ENCODE peak calls at places on chromosomes 2 and 18, in four cellular contexts. One of them, this sample, is unnamed.

GRCh38 chr2:47907097-47907781 is 941 bp upstream of the FBXO11 start:
- DNase-seq in pulmonary artery endothelial cell: no peak
- DNase-seq in M059J: no peak
- DNase-seq in HuH-7.5: no peak
- DNase-seq in this sample: no peak

GRCh38 chr2:241809383-241810303 is 650 bp downstream of the NEU4 start:
- DNase-seq in pulmonary artery endothelial cell: no peak
- DNase-seq in HuH-7.5: peak; percentile 36
- DNase-seq in M059J: no peak
- DNase-seq in this sample: no peak

GRCh38 chr2:130987519-130988425 is 105.5 kb downstream of the FAM168B start:
- DNase-seq in HuH-7.5: no peak
- DNase-seq in M059J: no peak
- DNase-seq in pulmonary artery endothelial cell: no peak
- DNase-seq in this sample: no peak

GRCh38 chr2:239932881-239933735 is 92.0 kb downstream of the NDUFA10 start:
- DNase-seq in HuH-7.5: no peak
- DNase-seq in M059J: no peak
- DNase-seq in pulmonary artery endothelial cell: no peak
- DNase-seq in this sample: no peak

GRCh38 chr2:28821295-28821958 is 10.8 kb downstream of the SPDYA start:
- DNase-seq in HuH-7.5: peak; percentile 18
- DNase-seq in M059J: peak; percentile 56
- DNase-seq in pulmonary artery endothelial cell: no peak
- DNase-seq in this sample: peak; percentile 88

GRCh38 chr2:227848586-227848985 is 22.8 kb upstream of the DAW1 start:
- DNase-seq in M059J: no peak
- DNase-seq in pulmonary artery endothelial cell: no peak
- DNase-seq in HuH-7.5: no peak
- DNase-seq in this sample: no peak

GRCh38 chr2:12251121-12251520 is 465.6 kb upstream of the TRIB2 start:
- DNase-seq in pulmonary artery endothelial cell: no peak
- DNase-seq in M059J: peak; percentile 15
- DNase-seq in HuH-7.5: no peak
- DNase-seq in this sample: no peak

GRCh38 chr2:29660216-29660615 is 261.2 kb downstream of the ALK start:
- DNase-seq in M059J: no peak
- DNase-seq in HuH-7.5: no peak
- DNase-seq in pulmonary artery endothelial cell: no peak
- DNase-seq in this sample: no peak

GRCh38 chr18:79507076-79507545 is 111.4 kb downstream of the NFATC1 start:
- DNase-seq in HuH-7.5: no peak
- DNase-seq in pulmonary artery endothelial cell: peak; percentile 79
- DNase-seq in M059J: peak; percentile 27
- DNase-seq in this sample: no peak

GRCh38 chr2:32647180-32647651 is 19.4 kb downstream of the TTC27 start:
- DNase-seq in HuH-7.5: no peak
- DNase-seq in pulmonary artery endothelial cell: no peak
- DNase-seq in M059J: peak; percentile 2
- DNase-seq in this sample: no peak

GRCh38 chr2:112762276-112762675 is 2.1 kb downstream of the CKAP2L start:
- DNase-seq in pulmonary artery endothelial cell: no peak
- DNase-seq in HuH-7.5: no peak
- DNase-seq in M059J: no peak
- DNase-seq in this sample: no peak

GRCh38 chr2:214138779-214139178 is 272.1 kb upstream of the VWC2L start:
- DNase-seq in pulmonary artery endothelial cell: no peak
- DNase-seq in M059J: no peak
- DNase-seq in HuH-7.5: no peak
- DNase-seq in this sample: no peak

GRCh38 chr18:58785171-58785805 is 79.4 kb upstream of the ZNF532 start:
- DNase-seq in pulmonary artery endothelial cell: no peak
- DNase-seq in HuH-7.5: no peak
- DNase-seq in M059J: peak; percentile 99
- DNase-seq in this sample: peak; percentile 98

GRCh38 chr2:125280276-125280675 is 1255.2 kb downstream of the CNTNAP5 start:
- DNase-seq in pulmonary artery endothelial cell: no peak
- DNase-seq in M059J: peak; percentile 25
- DNase-seq in HuH-7.5: no peak
- DNase-seq in this sample: no peak

GRCh38 chr2:40043191-40043590 is 264.1 kb upstream of the THUMPD2 start:
- DNase-seq in pulmonary artery endothelial cell: no peak
- DNase-seq in HuH-7.5: no peak
- DNase-seq in M059J: peak; percentile 29
- DNase-seq in this sample: no peak

GRCh38 chr2:171522804-171523338 is 597 bp downstream of the CYBRD1 start:
- DNase-seq in M059J: no peak
- DNase-seq in HuH-7.5: no peak
- DNase-seq in pulmonary artery endothelial cell: no peak
- DNase-seq in this sample: no peak

GRCh38 chr2:101597347-101597944 is 100.1 kb upstream of the MAP4K4 start:
- DNase-seq in HuH-7.5: peak; percentile 42
- DNase-seq in pulmonary artery endothelial cell: no peak
- DNase-seq in M059J: peak; percentile 6
- DNase-seq in this sample: no peak

GRCh38 chr2:164737612-164738081 is 104.0 kb downstream of the COBLL1 start:
- DNase-seq in M059J: peak; percentile 67
- DNase-seq in HuH-7.5: peak; percentile 38
- DNase-seq in pulmonary artery endothelial cell: peak; percentile 13
- DNase-seq in this sample: peak; percentile 71

GRCh38 chr18:79496978-79497637 is 101.4 kb downstream of the NFATC1 start:
- DNase-seq in HuH-7.5: no peak
- DNase-seq in pulmonary artery endothelial cell: no peak
- DNase-seq in M059J: no peak
- DNase-seq in this sample: no peak

GRCh38 chr2:58133395-58133794 is 86.8 kb downstream of the VRK2 start:
- DNase-seq in pulmonary artery endothelial cell: no peak
- DNase-seq in M059J: no peak
- DNase-seq in HuH-7.5: no peak
- DNase-seq in this sample: no peak

GRCh38 chr2:8692783-8693768 is 11.2 kb downstream of the ID2 start:
- DNase-seq in HuH-7.5: peak; percentile 64
- DNase-seq in pulmonary artery endothelial cell: no peak
- DNase-seq in M059J: peak; percentile 14
- DNase-seq in this sample: peak; percentile 65

GRCh38 chr18:79470547-79470946 is 74.8 kb downstream of the NFATC1 start:
- DNase-seq in M059J: no peak
- DNase-seq in HuH-7.5: no peak
- DNase-seq in pulmonary artery endothelial cell: no peak
- DNase-seq in this sample: no peak

GRCh38 chr2:169069341-169069740 is at the start of gene DHRS9:
- DNase-seq in M059J: peak; percentile 87
- DNase-seq in pulmonary artery endothelial cell: no peak
- DNase-seq in HuH-7.5: no peak
- DNase-seq in this sample: peak; percentile 78

GRCh38 chr2:209348453-209348852 is 75.4 kb upstream of the MAP2 start:
- DNase-seq in pulmonary artery endothelial cell: no peak
- DNase-seq in M059J: no peak
- DNase-seq in HuH-7.5: no peak
- DNase-seq in this sample: no peak

GRCh38 chr2:33040541-33040940 is 93.8 kb downstream of the LTBP1 start:
- DNase-seq in pulmonary artery endothelial cell: no peak
- DNase-seq in HuH-7.5: no peak
- DNase-seq in M059J: no peak
- DNase-seq in this sample: no peak

GRCh38 chr18:8153887-8154583 is 455.2 kb upstream of the RAB12 start:
- DNase-seq in M059J: peak; percentile 74
- DNase-seq in pulmonary artery endothelial cell: no peak
- DNase-seq in HuH-7.5: no peak
- DNase-seq in this sample: no peak

GRCh38 chr2:157192445-157193423 is 64.8 kb upstream of the GALNT5 start:
- DNase-seq in pulmonary artery endothelial cell: no peak
- DNase-seq in M059J: no peak
- DNase-seq in HuH-7.5: no peak
- DNase-seq in this sample: no peak

GRCh38 chr2:203242518-203242917 is 3.7 kb downstream of the CYP20A1 start:
- DNase-seq in HuH-7.5: no peak
- DNase-seq in M059J: no peak
- DNase-seq in pulmonary artery endothelial cell: no peak
- DNase-seq in this sample: no peak

GRCh38 chr2:171281116-171281515 is 120.4 kb upstream of the TLK1 start:
- DNase-seq in pulmonary artery endothelial cell: no peak
- DNase-seq in HuH-7.5: no peak
- DNase-seq in M059J: no peak
- DNase-seq in this sample: no peak

GRCh38 chr2:181239400-181239799 is 217.8 kb upstream of the ITGA4 start:
- DNase-seq in HuH-7.5: no peak
- DNase-seq in pulmonary artery endothelial cell: no peak
- DNase-seq in M059J: no peak
- DNase-seq in this sample: peak; percentile 55

GRCh38 chr18:6672909-6673308 is 56.6 kb upstream of the ARHGAP28 start:
- DNase-seq in HuH-7.5: no peak
- DNase-seq in M059J: no peak
- DNase-seq in pulmonary artery endothelial cell: no peak
- DNase-seq in this sample: no peak

GRCh38 chr2:41400057-41400665 is 647.7 kb upstream of the PKDCC start:
- DNase-seq in HuH-7.5: no peak
- DNase-seq in M059J: no peak
- DNase-seq in pulmonary artery endothelial cell: no peak
- DNase-seq in this sample: peak; percentile 37